ENCODE peak calls at places on chromosome 14, in nine cellular contexts. R is stimulated activated CD4-positive, alpha-beta T cell treated with anti-CD3 and anti-CD28 coated beads, Interleukin-2, amount 100 ng/mL, for 48 hours; S is activated naive CD4-positive, alpha-beta T cell treated with Interleukin-2 at 50 U/mL for 16 hours; X is DMS53; D is neural progenitor cell; U is left cardiac atrium; G is effector memory CD4-positive, alpha-beta T cell; H is NAMALWA; C is T-helper 1 cell. M is an unnamed sample.

GRCh38 chr14:95143813-95144620 is 13.3 kb downstream of the DICER1 start:
- DNase-seq in C (no peak), H (peak), G (no peak), X (no peak), R (no peak), U (no peak), S (no peak), D (no peak), M (no peak)

GRCh38 chr14:103273145-103273846 is 60.7 kb upstream of the EIF5 start:
- DNase-seq in S (no peak), U (no peak), D (no peak), G (no peak), X (no peak), H (no peak), C (no peak), R (no peak), M (no peak)

GRCh38 chr14:59126714-59127436 is 61.6 kb upstream of the DAAM1 start:
- DNase-seq in U (no peak), H (peak), D (peak), C (no peak), R (no peak), S (peak), X (peak), G (no peak), M (no peak)

GRCh38 chr14:89146291-89146690 is 270.7 kb downstream of the FOXN3 start:
- DNase-seq in R (no peak), U (no peak), D (no peak), G (no peak), S (no peak), C (no peak), H (no peak), X (no peak), M (no peak)

GRCh38 chr14:22200977-22201605 is 387.9 kb downstream of the DAD1 start:
- DNase-seq in C (no peak), G (no peak), H (peak), U (no peak), D (peak), R (no peak), X (peak), S (no peak), M (no peak)

GRCh38 chr14:58876613-58877012 is 238.9 kb downstream of the DACT1 start:
- DNase-seq in R (no peak), G (no peak), H (no peak), X (no peak), S (no peak), U (no peak), D (no peak), C (no peak), M (no peak)

GRCh38 chr14:104935026-104935650 is 10.5 kb downstream of the PLD4 start:
- DNase-seq in X (no peak), S (no peak), G (no peak), D (no peak), H (no peak), C (no peak), R (no peak), U (no peak), M (no peak)

GRCh38 chr14:76227450-76228050 is 75.8 kb downstream of the GPATCH2L start:
- DNase-seq in D (no peak), H (no peak), C (no peak), R (no peak), U (no peak), X (no peak), G (no peak), S (no peak), M (no peak)

GRCh38 chr14:94889520-94890312 is 119.8 kb upstream of the GSC start:
- DNase-seq in U (no peak), C (no peak), H (no peak), S (no peak), G (no peak), R (no peak), D (no peak), X (no peak), M (no peak)

GRCh38 chr14:85416771-85417170 is 113.2 kb upstream of the FLRT2 start:
- DNase-seq in R (no peak), S (no peak), U (no peak), X (no peak), C (no peak), H (no peak), G (no peak), D (no peak), M (no peak)

GRCh38 chr14:65370890-65371289 is 41.6 kb upstream of the FUT8 start:
- DNase-seq in D (no peak), X (no peak), G (no peak), H (no peak), S (peak), R (no peak), U (no peak), C (no peak), M (no peak)

GRCh38 chr14:61472025-61472672 is 150.8 kb downstream of the PRKCH start:
- DNase-seq in D (no peak), U (peak), S (no peak), C (peak), G (peak), H (no peak), R (no peak), X (no peak), M (no peak)